ENCODE peak calls at places on chromosomes 11 and 22, in eight cellular contexts. B, J, L, C, O, Z, V and I are unnamed samples.
A peak's percentile ranks its signal among the peaks of the same experiment; 100 is the strongest.

GRCh38 chr22:44588348-44588747 is 90.3 kb upstream of the RTL6 start:
- DNase-seq in B (no peak), J (no peak), L (no peak), C (no peak), O (no peak), Z (no peak), V (no peak), I (peak; percentile 21)

GRCh38 chr22:30238136-30238535 is 8.4 kb downstream of the LIF start:
- DNase-seq in B (no peak), J (no peak), L (no peak), C (no peak), O (no peak), Z (no peak), V (no peak), I (no peak)

GRCh38 chr11:15507592-15507991 is 392.9 kb downstream of the INSC start:
- DNase-seq in B (no peak), J (no peak), L (no peak), C (no peak), O (peak; percentile 46), Z (no peak), V (peak; percentile 89), I (no peak)

GRCh38 chr11:69309800-69310280 is 15.9 kb downstream of the MYEOV start:
- DNase-seq in B (no peak), J (no peak), L (no peak), C (no peak), O (no peak), Z (no peak), V (no peak), I (no peak)

GRCh38 chr22:49515486-49515885 is 312.2 kb downstream of the BRD1 start:
- DNase-seq in B (no peak), J (no peak), L (no peak), C (no peak), O (peak; percentile 37), Z (no peak), V (peak; percentile 8), I (no peak)

GRCh38 chr11:61356701-61357100 is 5.0 kb downstream of the CYB561A3 start:
- DNase-seq in B (no peak), J (no peak), L (no peak), C (no peak), O (no peak), Z (no peak), V (no peak), I (no peak)

GRCh38 chr11:45929486-45930030 is 7.1 kb downstream of the LARGE2 start:
- DNase-seq in B (no peak), J (no peak), L (no peak), C (no peak), O (no peak), Z (no peak), V (no peak), I (no peak)

GRCh38 chr11:2107941-2108630 is 31.1 kb downstream of the IGF2 start:
- DNase-seq in B (no peak), J (no peak), L (no peak), C (peak; percentile 23), O (no peak), Z (no peak), V (no peak), I (peak; percentile 56)

GRCh38 chr11:58769308-58769707 is 37.6 kb upstream of the GLYAT start:
- DNase-seq in B (no peak), J (no peak), L (no peak), C (no peak), O (no peak), Z (no peak), V (no peak), I (no peak)

GRCh38 chr22:47193606-47194316 is 431.3 kb downstream of the TBC1D22A start:
- DNase-seq in B (no peak), J (no peak), L (no peak), C (peak; percentile 26), O (no peak), Z (no peak), V (no peak), I (peak; percentile 45)

GRCh38 chr22:43014062-43014875 is 680 bp downstream of the PACSIN2 start:
- DNase-seq in B (no peak), J (peak; percentile 15), L (no peak), C (peak; percentile 74), O (no peak), Z (no peak), V (peak; percentile 86), I (peak; percentile 86)

GRCh38 chr11:36460220-36460619 is 49.9 kb downstream of the TRAF6 start:
- DNase-seq in B (no peak), J (no peak), L (no peak), C (no peak), O (no peak), Z (no peak), V (no peak), I (no peak)

GRCh38 chr22:23695748-23696325 is 5.0 kb downstream of the RGL4 start:
- DNase-seq in B (no peak), J (no peak), L (no peak), C (no peak), O (no peak), Z (no peak), V (no peak), I (no peak)

GRCh38 chr11:59266491-59266890 is 53.8 kb upstream of the MPEG1 start:
- DNase-seq in B (no peak), J (no peak), L (no peak), C (no peak), O (no peak), Z (no peak), V (no peak), I (no peak)